ENCODE peak calls at places on chromosomes 4 and X, in five cellular contexts. B is A549, T is B cell, G is heart left ventricle, S is RWPE2. K is an unnamed sample.

GRCh38 chrX:136784231-136784630 is 3.5 kb upstream of the ARHGEF6 start:
- DNase-seq in B (no peak), T (no peak), G (no peak), S (no peak), K (no peak)

GRCh38 chr4:15118281-15118680 is 116.0 kb downstream of the CPEB2 start:
- DNase-seq in B (peak), T (no peak), G (no peak), S (no peak), K (no peak)

GRCh38 chrX:51837926-51838325 is 55.5 kb upstream of the MAGED1 start:
- DNase-seq in B (no peak), T (no peak), G (peak), S (no peak), K (no peak)

GRCh38 chrX:23828894-23829293 is 45.9 kb downstream of the SAT1 start:
- DNase-seq in B (no peak), T (no peak), G (no peak), S (no peak), K (no peak)

GRCh38 chr4:184838249-184839074 is 12.7 kb upstream of the ACSL1 start:
- DNase-seq in B (peak), T (no peak), G (no peak), S (no peak), K (no peak)

GRCh38 chr4:15587649-15588048 is 67.5 kb downstream of the FBXL5 start:
- DNase-seq in B (no peak), T (no peak), G (no peak), S (no peak), K (no peak)

GRCh38 chr4:82043081-82043808 is 330.5 kb downstream of the HNRNPD start:
- DNase-seq in B (no peak), T (no peak), G (no peak), S (no peak), K (no peak)

GRCh38 chr4:128288689-128289106 is 1.1 kb upstream of the PGRMC2 start:
- DNase-seq in B (peak), T (no peak), G (no peak), S (no peak), K (no peak)

GRCh38 chrX:103157511-103158316 is 57.2 kb upstream of the BEX4 start:
- DNase-seq in B (peak), T (peak), G (no peak), S (no peak), K (no peak)

GRCh38 chrX:154015581-154016264 is 4.0 kb downstream of the IRAK1 start:
- DNase-seq in B (no peak), T (no peak), G (no peak), S (no peak), K (no peak)

GRCh38 chr4:3250438-3250955 is 1.5 kb downstream of the MSANTD1 start:
- DNase-seq in B (no peak), T (no peak), G (peak), S (peak), K (no peak)

GRCh38 chr4:138341739-138342415 is 99.7 kb upstream of the SLC7A11 start:
- DNase-seq in B (no peak), T (no peak), G (no peak), S (no peak), K (no peak)

GRCh38 chr4:28772066-28772465 is 1911.4 kb downstream of the STIM2 start:
- DNase-seq in B (no peak), T (no peak), G (no peak), S (no peak), K (no peak)

GRCh38 chrX:42495139-42495538 is 282.8 kb downstream of the PPP1R2C start:
- DNase-seq in B (no peak), T (no peak), G (no peak), S (no peak), K (no peak)

GRCh38 chrX:19981987-19982386 is 8.9 kb downstream of the BCLAF3 start:
- DNase-seq in B (no peak), T (no peak), G (no peak), S (no peak), K (no peak)

GRCh38 chr4:95548738-95549245 is at the start of gene UNC5C:
- DNase-seq in B (peak), T (no peak), G (peak), S (no peak), K (no peak)

GRCh38 chrX:133007458-133007857 is 49.0 kb upstream of the HS6ST2 start:
- DNase-seq in B (no peak), T (no peak), G (no peak), S (no peak), K (no peak)

GRCh38 chrX:17814059-17814458 is 47.0 kb downstream of the RAI2 start:
- DNase-seq in B (no peak), T (no peak), G (no peak), S (no peak), K (no peak)

GRCh38 chrX:106932492-106932923 is 12.3 kb downstream of the CLDN2 start:
- DNase-seq in B (no peak), T (no peak), G (no peak), S (no peak), K (no peak)

GRCh38 chr4:102429553-102429952 is 71.6 kb upstream of the NFKB1 start:
- DNase-seq in B (peak), T (no peak), G (no peak), S (peak), K (no peak)

GRCh38 chrX:107747596-107748161 is 27.9 kb downstream of the TSC22D3 start:
- DNase-seq in B (no peak), T (no peak), G (peak), S (peak), K (no peak)

GRCh38 chr4:165872443-165873297 is at the start of gene TLL1:
- DNase-seq in B (no peak), T (peak), G (peak), S (no peak), K (no peak)

GRCh38 chr4:69518102-69518501 is 22.4 kb upstream of the UGT2B4 start:
- DNase-seq in B (peak), T (no peak), G (no peak), S (no peak), K (no peak)

GRCh38 chr4:164381859-164382258 is 372.1 kb upstream of the SMIM31 start:
- DNase-seq in B (no peak), T (no peak), G (no peak), S (no peak), K (no peak)

DNA sequence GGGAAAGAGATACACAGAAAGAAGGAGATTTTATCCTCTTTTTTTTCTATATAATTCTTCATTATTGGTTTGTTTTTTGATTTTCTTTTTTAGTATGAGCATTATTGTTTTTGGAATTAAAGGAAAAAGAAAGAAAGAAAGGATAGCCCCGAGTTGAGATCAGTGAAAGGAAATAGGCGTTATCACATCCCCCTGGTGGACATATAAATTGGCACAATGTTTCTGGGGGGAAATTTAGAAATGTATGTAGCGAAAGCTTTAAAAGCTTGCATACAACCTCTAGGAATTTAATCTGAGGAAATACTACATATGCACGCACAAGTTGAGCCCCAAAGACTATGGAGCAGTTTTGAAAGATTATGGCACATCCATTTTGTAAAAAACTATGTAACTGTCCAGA is 226.3 kb upstream of the LDB2 start:
- DNase-seq in B (no peak), T (no peak), G (no peak), S (no peak), K (no peak)
- TF ChIP-seq CTCF in B (no peak), T (no peak), G (no peak), S (peak), K (no peak)

DNA sequence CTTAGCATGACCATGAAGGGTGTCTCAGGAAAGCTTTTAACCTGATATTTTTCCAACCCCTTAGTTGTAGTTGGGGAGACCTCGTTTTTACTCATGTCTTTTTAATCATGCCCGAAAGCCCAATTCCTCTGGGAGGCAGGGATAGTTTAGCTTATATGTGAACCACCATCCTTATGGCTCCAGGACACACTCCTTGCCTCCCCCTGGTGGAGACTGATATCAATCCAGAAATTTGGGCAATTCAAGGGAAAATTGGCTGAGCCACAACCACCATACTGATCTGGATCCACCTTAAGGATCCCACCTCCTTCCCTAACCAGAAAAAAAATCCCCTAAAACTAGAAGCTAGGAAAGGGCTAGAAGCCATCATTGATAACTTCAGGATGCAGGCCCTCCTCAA is 13.4 kb upstream of the COL25A1 start:
- DNase-seq in B (no peak), T (no peak), G (no peak), S (no peak), K (no peak)
- TF ChIP-seq CTCF in B (no peak), T (no peak), G (no peak), S (no peak), K (no peak)

GRCh38 chrX:146278381-146278780 is 460.8 kb downstream of the SLITRK2 start:
- DNase-seq in B (no peak), T (no peak), G (no peak), S (no peak), K (no peak)
- TF ChIP-seq CTCF in B (no peak), T (no peak), G (no peak), S (no peak), K (no peak)

DNA sequence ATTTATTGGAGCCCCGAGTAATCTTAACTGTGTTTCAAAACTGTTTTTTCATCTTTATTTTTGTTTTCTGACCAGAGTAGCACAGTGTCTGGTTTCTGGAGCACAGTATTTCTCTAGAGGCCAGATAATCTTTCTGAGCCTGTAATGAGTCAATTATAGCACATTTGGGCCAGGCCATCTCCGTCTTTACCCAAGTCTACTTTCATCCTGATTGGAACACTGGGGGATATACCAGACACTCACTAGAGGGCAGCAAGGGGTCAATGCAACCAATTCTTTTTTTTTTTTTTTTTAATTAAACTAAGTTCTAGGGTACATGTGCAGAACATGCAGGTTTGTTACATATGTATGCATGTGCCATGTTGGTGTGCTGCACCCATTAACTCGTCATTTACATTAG is 282.0 kb downstream of the ARHGAP24 start:
- DNase-seq in B (peak), T (no peak), G (no peak), S (no peak), K (no peak)
- TF ChIP-seq CTCF in B (peak), T (peak), G (peak), S (peak), K (peak)

GRCh38 chrX:138756234-138756633 is 44.7 kb upstream of the FGF13 start:
- DNase-seq in B (peak), T (no peak), G (peak), S (no peak), K (no peak)
- TF ChIP-seq CTCF in B (no peak), T (no peak), G (peak), S (no peak), K (no peak)

DNA sequence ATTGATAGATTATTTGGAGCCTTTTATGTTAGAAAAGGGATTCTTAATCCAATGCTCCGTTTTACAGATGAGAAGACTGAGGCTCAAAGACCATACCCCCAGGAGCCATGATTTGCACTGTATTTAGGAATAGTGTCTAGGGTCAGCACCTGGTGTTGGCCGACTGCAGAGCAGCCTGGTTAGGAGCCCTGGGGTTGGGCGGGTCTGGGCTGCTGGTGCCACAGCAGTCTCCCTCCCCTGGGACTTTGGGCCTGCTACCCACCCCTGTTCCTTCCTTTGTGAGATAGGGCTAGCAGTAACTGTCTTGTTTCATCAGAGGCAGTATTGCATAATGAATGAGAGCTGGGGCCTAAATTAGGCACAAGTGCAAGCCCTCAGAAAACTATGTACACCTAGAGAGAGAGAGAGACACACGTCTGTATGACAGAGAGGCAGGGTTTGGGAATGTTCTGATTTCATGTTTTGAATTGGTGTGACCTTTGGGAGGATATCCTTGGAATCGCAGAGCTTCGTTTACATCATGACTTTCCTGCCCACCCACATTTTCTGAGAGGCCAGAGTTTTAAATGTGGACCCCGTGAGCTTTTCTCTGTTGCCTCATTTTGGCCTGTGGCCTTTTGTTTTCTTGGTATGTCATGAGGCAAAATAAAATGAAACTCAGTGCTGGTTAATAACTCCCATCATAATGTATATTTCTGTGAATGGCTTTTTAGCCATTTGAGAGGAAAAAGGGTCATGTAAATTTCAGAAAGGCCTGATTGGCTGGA is 111.8 kb downstream of the PTTG2 start:
- DNase-seq in B (no peak), T (no peak), G (peak), S (no peak), K (no peak)
- TF ChIP-seq CTCF in B (no peak), T (no peak), G (no peak), S (no peak), K (no peak)

GRCh38 chr4:180951312-180951711 is 1291.9 kb upstream of the TENM3 start:
- DNase-seq in B (no peak), T (no peak), G (no peak), S (no peak), K (no peak)

GRCh38 chr4:180946188-180946587 is 1297.0 kb upstream of the TENM3 start:
- DNase-seq in B (no peak), T (no peak), G (no peak), S (no peak), K (no peak)

GRCh38 chr4:180949825-180950224 is 1293.4 kb upstream of the TENM3 start:
- DNase-seq in B (no peak), T (no peak), G (no peak), S (peak), K (no peak)

GRCh38 chr4:180950377-180950776 is 1292.8 kb upstream of the TENM3 start:
- DNase-seq in B (no peak), T (no peak), G (no peak), S (no peak), K (no peak)

DNA sequence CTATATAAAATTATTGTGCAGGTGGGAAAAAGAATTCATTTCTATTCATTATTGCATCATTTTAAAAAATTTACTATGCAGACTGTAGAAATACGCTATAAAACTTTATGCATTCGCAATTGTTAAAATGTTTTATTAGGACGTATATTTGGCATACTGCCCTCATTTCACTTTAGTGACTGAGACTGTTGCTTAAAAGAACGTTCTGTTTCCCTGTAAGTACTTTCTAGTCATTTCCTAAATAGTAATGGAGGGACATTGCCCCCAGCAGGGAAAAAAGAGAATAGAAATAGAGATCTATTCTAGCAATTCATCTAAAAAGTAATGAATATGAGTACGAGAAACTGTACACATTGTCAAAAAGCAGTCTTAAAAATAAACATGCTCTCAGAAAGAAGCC is 1295.8 kb upstream of the TENM3 start:
- DNase-seq in B (no peak), T (no peak), G (no peak), S (no peak), K (no peak)
- TF ChIP-seq CTCF in B (no peak), T (no peak), G (no peak), S (peak), K (no peak)

GRCh38 chr4:153542835-153543234 is 76.7 kb downstream of the TMEM131L start:
- DNase-seq in B (no peak), T (no peak), G (no peak), S (no peak), K (no peak)
- TF ChIP-seq CTCF in B (no peak), T (peak), G (no peak), S (no peak), K (no peak)

DNA sequence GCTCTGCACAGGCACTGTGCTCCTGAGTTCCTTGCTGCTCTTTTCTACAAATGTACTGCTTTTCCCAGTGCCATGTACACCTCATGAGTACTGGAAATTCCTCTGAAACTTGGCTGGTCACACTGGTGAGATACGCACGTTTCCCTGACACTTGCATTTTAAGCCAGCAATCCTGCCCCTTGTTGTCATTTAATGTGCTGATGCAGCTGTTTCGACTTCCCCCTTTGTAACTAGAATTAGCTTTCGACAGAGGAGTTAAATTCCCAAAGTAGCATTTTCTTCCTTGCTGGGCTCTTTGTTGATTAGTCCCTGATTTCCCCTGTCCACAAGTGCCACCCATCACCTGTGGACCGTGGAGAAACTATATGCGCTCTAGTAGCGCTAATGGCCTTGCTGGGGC is 77.5 kb downstream of the IQCM start:
- DNase-seq in B (no peak), T (no peak), G (no peak), S (no peak), K (no peak)
- TF ChIP-seq CTCF in B (no peak), T (no peak), G (no peak), S (no peak), K (no peak)

DNA sequence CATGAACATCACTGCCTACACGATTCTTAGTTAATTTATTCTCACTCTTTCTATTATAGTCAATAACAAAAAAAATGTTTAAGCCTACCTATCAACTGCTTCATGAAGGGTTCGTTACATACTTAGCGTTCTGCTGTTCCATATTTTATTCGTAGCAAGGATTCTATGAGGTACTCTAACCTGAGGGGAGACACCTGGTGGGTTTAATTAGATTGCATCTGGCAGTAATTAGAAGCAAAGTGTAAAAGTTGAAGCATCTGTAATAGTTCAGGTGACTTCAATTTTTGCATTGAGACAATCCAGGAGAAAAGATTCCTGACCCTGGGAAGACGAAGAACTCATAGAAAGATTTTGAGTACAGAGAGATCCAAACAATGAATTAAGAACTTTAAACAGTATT is 1655.8 kb upstream of the TENM3 start:
- DNase-seq in B (no peak), T (no peak), G (no peak), S (no peak), K (no peak)
- TF ChIP-seq CTCF in B (no peak), T (no peak), G (no peak), S (peak), K (no peak)